ENCODE peak calls at places on chromosomes 2 and 18, in six cellular contexts. One of them, this sample, is unnamed.

GRCh38 chr2:42503291-42503690 is 9.5 kb upstream of the KCNG3 start:
- DNase-seq in amniotic stem cell: no peak
- DNase-seq in globus pallidus: no peak
- DNase-seq in M059J: peak
- DNase-seq in head of caudate nucleus: no peak
- DNase-seq in fibroblast of lung: no peak
- DNase-seq in this sample: no peak

GRCh38 chr2:227407601-227408089 is 19.9 kb upstream of the SCYGR1 start:
- DNase-seq in amniotic stem cell: no peak
- DNase-seq in globus pallidus: no peak
- DNase-seq in M059J: peak
- DNase-seq in head of caudate nucleus: no peak
- DNase-seq in fibroblast of lung: no peak
- DNase-seq in this sample: no peak

GRCh38 chr2:10022041-10022421 is 21.3 kb upstream of the KLF11 start:
- DNase-seq in amniotic stem cell: no peak
- DNase-seq in globus pallidus: no peak
- DNase-seq in M059J: no peak
- DNase-seq in head of caudate nucleus: no peak
- DNase-seq in fibroblast of lung: no peak
- DNase-seq in this sample: no peak

GRCh38 chr2:206164261-206164862 is 4.7 kb downstream of the EEF1B2 start:
- DNase-seq in amniotic stem cell: no peak
- DNase-seq in globus pallidus: peak
- DNase-seq in M059J: peak
- DNase-seq in head of caudate nucleus: no peak
- DNase-seq in fibroblast of lung: peak
- DNase-seq in this sample: peak

GRCh38 chr18:59265246-59266018 is 7.8 kb downstream of the RAX start:
- DNase-seq in amniotic stem cell: no peak
- DNase-seq in globus pallidus: no peak
- DNase-seq in M059J: peak
- DNase-seq in head of caudate nucleus: no peak
- DNase-seq in fibroblast of lung: no peak
- DNase-seq in this sample: peak

GRCh38 chr18:23650963-23651927 is 11.5 kb downstream of the ANKRD29 start:
- DNase-seq in amniotic stem cell: peak
- DNase-seq in globus pallidus: no peak
- DNase-seq in M059J: peak
- DNase-seq in head of caudate nucleus: no peak
- DNase-seq in fibroblast of lung: peak
- DNase-seq in this sample: peak

GRCh38 chr2:105645031-105645940 is 99.4 kb upstream of the NCK2 start:
- DNase-seq in amniotic stem cell: no peak
- DNase-seq in globus pallidus: no peak
- DNase-seq in M059J: peak
- DNase-seq in head of caudate nucleus: no peak
- DNase-seq in fibroblast of lung: no peak
- DNase-seq in this sample: no peak

GRCh38 chr2:74844752-74845151 is 10.8 kb downstream of the HK2 start:
- DNase-seq in amniotic stem cell: no peak
- DNase-seq in globus pallidus: no peak
- DNase-seq in M059J: no peak
- DNase-seq in head of caudate nucleus: no peak
- DNase-seq in fibroblast of lung: no peak
- DNase-seq in this sample: no peak

GRCh38 chr18:21194871-21195771 is 46.9 kb upstream of the GREB1L start:
- DNase-seq in amniotic stem cell: peak
- DNase-seq in globus pallidus: peak
- DNase-seq in M059J: peak
- DNase-seq in head of caudate nucleus: no peak
- DNase-seq in fibroblast of lung: peak
- DNase-seq in this sample: no peak

GRCh38 chr2:208248601-208249000 is 6.3 kb downstream of the IDH1 start:
- DNase-seq in amniotic stem cell: no peak
- DNase-seq in globus pallidus: no peak
- DNase-seq in M059J: no peak
- DNase-seq in head of caudate nucleus: no peak
- DNase-seq in fibroblast of lung: no peak
- DNase-seq in this sample: no peak

GRCh38 chr2:65351234-65351947 is 81.0 kb downstream of the SPRED2 start:
- DNase-seq in amniotic stem cell: no peak
- DNase-seq in globus pallidus: no peak
- DNase-seq in M059J: no peak
- DNase-seq in head of caudate nucleus: no peak
- DNase-seq in fibroblast of lung: peak
- DNase-seq in this sample: no peak

GRCh38 chr18:53946561-53946960 is 277.9 kb downstream of the MBD2 start:
- DNase-seq in amniotic stem cell: no peak
- DNase-seq in globus pallidus: no peak
- DNase-seq in M059J: peak
- DNase-seq in head of caudate nucleus: no peak
- DNase-seq in fibroblast of lung: no peak
- DNase-seq in this sample: no peak

GRCh38 chr2:24365051-24365450 is 4.7 kb upstream of the ITSN2 start:
- DNase-seq in amniotic stem cell: no peak
- DNase-seq in globus pallidus: no peak
- DNase-seq in M059J: no peak
- DNase-seq in head of caudate nucleus: no peak
- DNase-seq in fibroblast of lung: no peak
- DNase-seq in this sample: no peak

GRCh38 chr18:21261352-21261751 is 19.3 kb downstream of the GREB1L start:
- DNase-seq in amniotic stem cell: no peak
- DNase-seq in globus pallidus: no peak
- DNase-seq in M059J: no peak
- DNase-seq in head of caudate nucleus: no peak
- DNase-seq in fibroblast of lung: no peak
- DNase-seq in this sample: no peak

GRCh38 chr2:230680463-230681195 is 32.0 kb upstream of the CAB39 start:
- DNase-seq in amniotic stem cell: no peak
- DNase-seq in globus pallidus: no peak
- DNase-seq in M059J: peak
- DNase-seq in head of caudate nucleus: no peak
- DNase-seq in fibroblast of lung: peak
- DNase-seq in this sample: peak

GRCh38 chr2:35585972-35586371 is 769.6 kb upstream of the CRIM1 start:
- DNase-seq in amniotic stem cell: no peak
- DNase-seq in globus pallidus: no peak
- DNase-seq in M059J: no peak
- DNase-seq in head of caudate nucleus: no peak
- DNase-seq in fibroblast of lung: no peak
- DNase-seq in this sample: no peak

GRCh38 chr2:103823847-103824246 is 1030.1 kb upstream of the POU3F3 start:
- DNase-seq in amniotic stem cell: no peak
- DNase-seq in globus pallidus: no peak
- DNase-seq in M059J: no peak
- DNase-seq in head of caudate nucleus: no peak
- DNase-seq in fibroblast of lung: no peak
- DNase-seq in this sample: no peak

GRCh38 chr2:218897394-218898108 is 16.9 kb downstream of the WNT10A start:
- DNase-seq in amniotic stem cell: no peak
- DNase-seq in globus pallidus: no peak
- DNase-seq in M059J: no peak
- DNase-seq in head of caudate nucleus: no peak
- DNase-seq in fibroblast of lung: no peak
- DNase-seq in this sample: peak

GRCh38 chr2:209496586-209496982 is 72.7 kb downstream of the MAP2 start:
- DNase-seq in amniotic stem cell: no peak
- DNase-seq in globus pallidus: no peak
- DNase-seq in M059J: peak
- DNase-seq in head of caudate nucleus: no peak
- DNase-seq in fibroblast of lung: peak
- DNase-seq in this sample: peak

GRCh38 chr2:12498703-12499102 is 218.0 kb upstream of the TRIB2 start:
- DNase-seq in amniotic stem cell: no peak
- DNase-seq in globus pallidus: no peak
- DNase-seq in M059J: peak
- DNase-seq in head of caudate nucleus: no peak
- DNase-seq in fibroblast of lung: peak
- DNase-seq in this sample: peak

GRCh38 chr2:233056961-233057605 is 3.1 kb upstream of the INPP5D start:
- DNase-seq in amniotic stem cell: no peak
- DNase-seq in globus pallidus: no peak
- DNase-seq in M059J: no peak
- DNase-seq in head of caudate nucleus: no peak
- DNase-seq in fibroblast of lung: no peak
- DNase-seq in this sample: no peak

GRCh38 chr2:128322651-128323491 is 4.2 kb upstream of the HS6ST1 start:
- DNase-seq in amniotic stem cell: no peak
- DNase-seq in globus pallidus: no peak
- DNase-seq in M059J: no peak
- DNase-seq in head of caudate nucleus: peak
- DNase-seq in fibroblast of lung: no peak
- DNase-seq in this sample: no peak

GRCh38 chr2:191907091-191907490 is 60.2 kb upstream of the CAVIN2 start:
- DNase-seq in amniotic stem cell: no peak
- DNase-seq in globus pallidus: no peak
- DNase-seq in M059J: no peak
- DNase-seq in head of caudate nucleus: no peak
- DNase-seq in fibroblast of lung: no peak
- DNase-seq in this sample: no peak

This sample was measured in AG08396.